ENCODE peak calls at places on chromosomes 11 and 22, in eight cellular contexts. S, Z, P, W, L, H, E and A are unnamed samples.
A peak's percentile ranks its signal among the peaks of the same experiment; 100 is the strongest.

GRCh38 chr11:105609341-105609781 is 512 bp upstream of the GRIA4 start:
- DNase-seq in S (no peak), Z (no peak), P (no peak), W (peak; percentile 9), L (peak; percentile 36), H (no peak), E (no peak), A (peak; percentile 43)

GRCh38 chr11:2580444-2581050 is 119.2 kb downstream of the KCNQ1OT1 start:
- DNase-seq in S (no peak), Z (no peak), P (no peak), W (no peak), L (no peak), H (no peak), E (peak; percentile 9), A (no peak)

GRCh38 chr11:20351870-20352269 is 11.6 kb upstream of the HTATIP2 start:
- DNase-seq in S (no peak), Z (no peak), P (no peak), W (no peak), L (no peak), H (no peak), E (no peak), A (no peak)

GRCh38 chr11:8321876-8322275 is 58.2 kb upstream of the LMO1 start:
- DNase-seq in S (no peak), Z (no peak), P (no peak), W (no peak), L (no peak), H (no peak), E (no peak), A (no peak)

GRCh38 chr22:37021710-37022482 is 2.4 kb downstream of the MPST start:
- DNase-seq in S (no peak), Z (no peak), P (peak; percentile 48), W (no peak), L (peak; percentile 85), H (no peak), E (peak; percentile 39), A (peak; percentile 43)

GRCh38 chr11:118933486-118933885 is 7.8 kb upstream of the BCL9L start:
- DNase-seq in S (no peak), Z (no peak), P (no peak), W (no peak), L (no peak), H (no peak), E (no peak), A (no peak)

GRCh38 chr11:117185739-117186430 is 7.3 kb downstream of the SIDT2 start:
- DNase-seq in S (no peak), Z (no peak), P (no peak), W (no peak), L (peak; percentile 67), H (no peak), E (no peak), A (no peak)

GRCh38 chr11:86202013-86202336 is 42.6 kb upstream of the EED start:
- DNase-seq in S (no peak), Z (no peak), P (no peak), W (no peak), L (no peak), H (no peak), E (no peak), A (no peak)

GRCh38 chr11:95515379-95515778 is 274.2 kb downstream of the FAM76B start:
- DNase-seq in S (no peak), Z (no peak), P (no peak), W (no peak), L (no peak), H (no peak), E (no peak), A (no peak)

GRCh38 chr11:35792148-35792845 is 129.7 kb downstream of the TRIM44 start:
- DNase-seq in S (no peak), Z (no peak), P (no peak), W (no peak), L (no peak), H (peak; percentile 65), E (no peak), A (no peak)

GRCh38 chr11:117604349-117604995 is 192.5 kb downstream of the DSCAML1 start:
- DNase-seq in S (no peak), Z (no peak), P (no peak), W (no peak), L (no peak), H (no peak), E (no peak), A (no peak)

GRCh38 chr11:127890026-127890611 is 697.2 kb downstream of the ETS1 start:
- DNase-seq in S (peak; percentile 49), Z (no peak), P (no peak), W (no peak), L (no peak), H (no peak), E (no peak), A (no peak)

GRCh38 chr11:47415949-47416472 is 7.6 kb downstream of the SLC39A13 start:
- DNase-seq in S (peak; percentile 87), Z (no peak), P (no peak), W (no peak), L (no peak), H (no peak), E (peak; percentile 68), A (no peak)

GRCh38 chr22:25622011-25622410 is 57.5 kb downstream of the GRK3 start:
- DNase-seq in S (no peak), Z (no peak), P (no peak), W (no peak), L (no peak), H (no peak), E (no peak), A (no peak)

GRCh38 chr22:40628354-40629042 is 8.0 kb downstream of the MRTFA start:
- DNase-seq in S (no peak), Z (no peak), P (no peak), W (no peak), L (peak; percentile 47), H (no peak), E (no peak), A (no peak)

GRCh38 chr22:27905638-27906037 is 13.4 kb downstream of the PITPNB start:
- DNase-seq in S (no peak), Z (no peak), P (no peak), W (no peak), L (no peak), H (no peak), E (no peak), A (no peak)

GRCh38 chr11:76610871-76611475 is 59.6 kb downstream of the LRRC32 start:
- DNase-seq in S (no peak), Z (no peak), P (no peak), W (no peak), L (no peak), H (no peak), E (peak; percentile 25), A (no peak)

GRCh38 chr11:116162541-116163230 is 610.1 kb downstream of the BUD13 start:
- DNase-seq in S (no peak), Z (no peak), P (no peak), W (no peak), L (no peak), H (no peak), E (no peak), A (peak; percentile 81)

GRCh38 chr11:128451651-128452470 is 135.5 kb downstream of the ETS1 start:
- DNase-seq in S (no peak), Z (no peak), P (no peak), W (no peak), L (peak; percentile 41), H (no peak), E (peak; percentile 57), A (no peak)

GRCh38 chr22:30877662-30878515 is 90.7 kb downstream of the MORC2 start:
- DNase-seq in S (no peak), Z (no peak), P (no peak), W (no peak), L (no peak), H (no peak), E (peak; percentile 18), A (no peak)

GRCh38 chr11:66289548-66290331 is 797 bp upstream of the YIF1A start:
- DNase-seq in S (peak; percentile 87), Z (peak; percentile 79), P (peak; percentile 70), W (peak; percentile 40), L (peak; percentile 93), H (no peak), E (peak; percentile 76), A (peak; percentile 83)

GRCh38 chr11:17406082-17406817 is 17.8 kb upstream of the KCNJ11 start:
- DNase-seq in S (no peak), Z (no peak), P (no peak), W (no peak), L (no peak), H (no peak), E (no peak), A (no peak)

GRCh38 chr11:76691655-76692054 is 21.1 kb upstream of the LRRC32 start:
- DNase-seq in S (no peak), Z (no peak), P (no peak), W (no peak), L (no peak), H (no peak), E (no peak), A (no peak)

GRCh38 chr11:133026952-133027351 is 505.3 kb downstream of the OPCML start:
- DNase-seq in S (no peak), Z (no peak), P (no peak), W (no peak), L (no peak), H (no peak), E (no peak), A (no peak)

GRCh38 chr22:25739659-25740344 is 2.2 kb upstream of the MYO18B start:
- DNase-seq in S (no peak), Z (no peak), P (no peak), W (no peak), L (no peak), H (no peak), E (no peak), A (no peak)

GRCh38 chr11:90908074-90908473 is 685.2 kb upstream of the CHORDC1 start:
- DNase-seq in S (no peak), Z (no peak), P (no peak), W (no peak), L (no peak), H (no peak), E (no peak), A (no peak)

GRCh38 chr22:42468841-42469240 is 36.6 kb upstream of the NFAM1 start:
- DNase-seq in S (no peak), Z (no peak), P (no peak), W (no peak), L (no peak), H (no peak), E (no peak), A (no peak)

GRCh38 chr11:12122083-12122482 is 11.7 kb downstream of the MICAL2 start:
- DNase-seq in S (no peak), Z (no peak), P (no peak), W (no peak), L (no peak), H (peak; percentile 37), E (no peak), A (peak; percentile 21)

GRCh38 chr11:12860827-12861226 is 148.3 kb upstream of the RASSF10 start:
- DNase-seq in S (no peak), Z (no peak), P (no peak), W (no peak), L (no peak), H (no peak), E (no peak), A (no peak)